ENCODE peak calls at places on chromosomes 11 and 22, in eight cellular contexts. Q, J, N, I, Z, T, P and D are unnamed samples.

GRCh38 chr11:86931965-86932332 is 23.2 kb downstream of the FZD4 start:
- DNase-seq in I (no peak), N (no peak), Q (no peak), P (no peak), T (no peak), J (peak), Z (no peak), D (peak)

GRCh38 chr22:29032584-29032983 is 29.0 kb downstream of the C22orf31 start:
- DNase-seq in T (no peak), I (no peak), Q (no peak), N (no peak), J (no peak), Z (no peak), P (no peak), D (no peak)

GRCh38 chr11:117941163-117941707 is 12.0 kb upstream of the TMPRSS13 start:
- DNase-seq in N (no peak), P (no peak), I (no peak), Z (no peak), Q (no peak), T (no peak), J (no peak), D (no peak)

GRCh38 chr22:18032455-18033101 is 8.2 kb upstream of the MICAL3 start:
- DNase-seq in J (no peak), T (no peak), I (no peak), N (no peak), Q (no peak), Z (no peak), P (no peak), D (no peak)

GRCh38 chr11:12871788-12872321 is 137.3 kb upstream of the RASSF10 start:
- DNase-seq in T (no peak), I (no peak), Z (no peak), P (no peak), Q (no peak), N (no peak), J (no peak), D (no peak)

GRCh38 chr11:130798280-130798679 is 118.0 kb downstream of the SNX19 start:
- DNase-seq in I (no peak), Q (peak), P (no peak), Z (no peak), T (no peak), J (no peak), N (no peak), D (no peak)

GRCh38 chr11:95074806-95075563 is 8.3 kb downstream of the SRSF8 start:
- DNase-seq in T (no peak), I (no peak), P (no peak), J (no peak), Z (no peak), N (no peak), Q (no peak), D (peak)

GRCh38 chr11:68213135-68213515 is at the start of gene KMT5B:
- DNase-seq in N (peak), Q (peak), I (peak), T (no peak), Z (peak), P (peak), J (peak), D (peak)

GRCh38 chr11:45847908-45848316 is 637 bp downstream of the CRY2 start:
- DNase-seq in N (no peak), Q (no peak), T (no peak), Z (peak), J (peak), I (peak), P (peak), D (peak)

GRCh38 chr11:115716577-115717214 is 212.5 kb upstream of the CADM1 start:
- DNase-seq in N (no peak), J (no peak), T (no peak), Z (no peak), P (peak), Q (no peak), I (no peak), D (peak)

GRCh38 chr11:125215205-125215565 is 50.6 kb downstream of the PKNOX2 start:
- DNase-seq in P (no peak), J (no peak), I (no peak), T (no peak), Z (no peak), Q (no peak), N (no peak), D (no peak)

GRCh38 chr22:30188911-30189310 is 57.6 kb downstream of the LIF start:
- DNase-seq in J (no peak), I (no peak), T (no peak), Q (no peak), Z (no peak), P (no peak), N (no peak), D (no peak)

GRCh38 chr11:80297808-80298460 is 857.1 kb upstream of the TENM4 start:
- DNase-seq in P (no peak), J (no peak), T (no peak), N (no peak), Q (peak), Z (no peak), I (no peak), D (no peak)

GRCh38 chr11:104060004-104060403 is 23.6 kb downstream of the DDI1 start:
- DNase-seq in I (no peak), N (no peak), J (no peak), Q (no peak), P (no peak), T (no peak), Z (no peak), D (no peak)

GRCh38 chr11:82738116-82738515 is 4.5 kb upstream of the FAM181B start:
- DNase-seq in Z (no peak), N (no peak), J (no peak), I (no peak), P (no peak), Q (no peak), T (no peak), D (no peak)

GRCh38 chr22:36641902-36642640 is 61.5 kb downstream of the CACNG2 start:
- DNase-seq in Z (no peak), I (no peak), J (no peak), T (no peak), Q (no peak), P (no peak), N (no peak), D (no peak)

GRCh38 chr22:38835888-38836301 is 7.9 kb downstream of the NPTXR start:
- DNase-seq in Z (no peak), N (no peak), J (no peak), P (no peak), I (no peak), Q (peak), T (no peak), D (no peak)

GRCh38 chr11:63951779-63952536 is 13.2 kb downstream of the NAA40 start:
- DNase-seq in J (peak), Z (no peak), P (no peak), I (no peak), Q (no peak), N (no peak), T (no peak), D (no peak)

GRCh38 chr11:102155676-102156075 is 45.4 kb downstream of the YAP1 start:
- DNase-seq in I (no peak), J (no peak), N (no peak), T (no peak), Q (no peak), Z (no peak), P (no peak), D (no peak)

GRCh38 chr11:120413480-120413879 is 77.3 kb downstream of the ARHGEF12 start:
- DNase-seq in Q (peak), J (no peak), N (no peak), T (no peak), Z (no peak), P (no peak), I (no peak), D (no peak)

GRCh38 chr22:30754971-30755759 is 60.5 kb downstream of the OSBP2 start:
- DNase-seq in T (peak), J (peak), N (peak), I (peak), Q (peak), P (peak), Z (peak), D (peak)

GRCh38 chr11:126999366-126999765 is 1.2 kb downstream of the KIRREL3 start:
- DNase-seq in Q (no peak), T (no peak), I (no peak), N (no peak), J (no peak), P (no peak), Z (no peak), D (no peak)

GRCh38 chr22:42269407-42270177 is 861 bp downstream of the TCF20 start:
- DNase-seq in Q (no peak), I (peak), P (peak), J (peak), N (peak), Z (peak), T (peak), D (peak)

GRCh38 chr11:3971756-3972404 is 116.4 kb downstream of the STIM1 start:
- DNase-seq in T (no peak), Q (no peak), N (no peak), J (no peak), I (no peak), Z (no peak), P (no peak), D (no peak)

GRCh38 chr11:31645747-31646146 is 136.2 kb downstream of the ELP4 start:
- DNase-seq in T (no peak), Z (no peak), J (no peak), Q (peak), N (no peak), P (no peak), I (no peak), D (peak)

GRCh38 chr11:17596711-17597110 is 49.7 kb downstream of the OTOG start:
- DNase-seq in Q (no peak), I (no peak), J (no peak), Z (no peak), T (no peak), N (no peak), P (no peak), D (peak)